ENCODE peak calls at places on chromosomes 4 and X, in nine cellular contexts. M, A, Q, E, G, T, W, V and J are unnamed samples.
A peak's percentile ranks its signal among the peaks of the same experiment; 100 is the strongest.

GRCh38 chrX:10509397-10509796 is 111.0 kb downstream of the MID1 start:
- DNase-seq in Q (no peak), T (no peak), M (no peak), G (no peak), W (no peak), V (no peak), A (no peak), E (no peak), J (no peak)

GRCh38 chr4:15336410-15337184 is 91.2 kb upstream of the C1QTNF7 start:
- DNase-seq in V (no peak), E (no peak), Q (no peak), T (no peak), W (no peak), G (no peak), A (no peak), M (no peak), J (no peak)

GRCh38 chr4:188002346-188002745 is 6.8 kb downstream of the ZFP42 start:
- DNase-seq in T (no peak), G (no peak), E (no peak), A (no peak), Q (no peak), M (no peak), V (no peak), W (no peak), J (no peak)

GRCh38 chr4:22689428-22689827 is 3.3 kb upstream of the GBA3 start:
- DNase-seq in A (no peak), W (no peak), V (no peak), T (no peak), Q (no peak), M (no peak), E (no peak), G (no peak), J (no peak)

GRCh38 chr4:16264798-16265197 is 38.5 kb upstream of the TAPT1 start:
- DNase-seq in Q (no peak), T (no peak), W (no peak), V (no peak), E (peak; percentile 51), M (no peak), G (peak; percentile 24), A (no peak), J (no peak)

GRCh38 chrX:10011991-10012390 is 44.8 kb downstream of the CLDN34 start:
- DNase-seq in T (no peak), E (no peak), A (no peak), W (no peak), M (no peak), Q (no peak), V (no peak), G (no peak), J (no peak)

GRCh38 chrX:73913580-73913979 is 350.6 kb downstream of the CHIC1 start:
- DNase-seq in E (no peak), W (no peak), Q (no peak), M (no peak), T (no peak), G (no peak), A (no peak), V (no peak), J (no peak)

GRCh38 chrX:70030242-70030823 is 19.4 kb downstream of the AWAT2 start:
- DNase-seq in G (peak; percentile 32), V (no peak), E (peak; percentile 62), Q (no peak), T (peak; percentile 31), M (no peak), W (peak; percentile 41), A (no peak), J (no peak)

GRCh38 chr4:128471576-128471975 is 184.0 kb upstream of the PGRMC2 start:
- DNase-seq in T (no peak), M (no peak), W (no peak), G (no peak), E (no peak), V (no peak), Q (no peak), A (no peak), J (no peak)

GRCh38 chr4:181517521-181517920 is 725.7 kb upstream of the TENM3 start:
- DNase-seq in E (no peak), G (no peak), M (no peak), A (no peak), W (no peak), V (no peak), Q (no peak), T (no peak), J (no peak)

DNA sequence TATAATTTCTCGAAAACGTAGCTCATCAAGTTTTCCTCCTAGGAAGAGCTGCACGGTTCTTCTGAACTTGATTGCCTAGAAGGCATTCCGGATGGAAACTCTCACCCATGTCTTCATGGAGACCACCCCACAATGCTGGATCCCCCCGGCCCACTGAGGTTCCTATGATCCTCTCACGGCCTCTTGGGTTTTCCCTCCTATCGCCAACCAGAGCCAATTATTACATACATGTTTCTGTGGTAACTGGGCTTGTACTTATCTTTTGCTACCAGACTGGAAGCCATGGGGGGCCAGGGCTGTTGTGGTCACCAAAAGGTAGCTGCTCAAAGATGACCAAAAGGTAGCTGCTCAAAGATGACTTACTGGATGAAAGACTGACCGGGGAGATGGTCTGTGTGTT is 131.5 kb downstream of the AFAP1 start:
- DNase-seq in W (no peak), T (no peak), Q (no peak), G (no peak), A (peak; percentile 17), E (no peak), V (no peak), M (no peak), J (no peak)
- H3K4me1 ChIP-seq in W (peaks cover 62% of the 10 kb centered on the region), T (peaks cover 5% of the 10 kb centered on the region), Q (peaks cover 14% of the 10 kb centered on the region), G (peaks cover 37% of the 10 kb centered on the region), A (peaks cover 24% of the 10 kb centered on the region), E (peaks cover 47% of the 10 kb centered on the region), V (peaks cover 84% of the 10 kb centered on the region), M (peaks cover 17% of the 10 kb centered on the region), J (no peaks in the 10 kb centered on the region)

GRCh38 chrX:41722220-41722619 is 1.8 kb upstream of the GPR82 start:
- DNase-seq in G (no peak), A (no peak), E (no peak), Q (no peak), T (no peak), M (no peak), V (no peak), W (no peak), J (no peak)
- H3K9me3 ChIP-seq in G (no peaks in the 10 kb centered on the region), A (no peaks in the 10 kb centered on the region), E (no peaks in the 10 kb centered on the region), Q (no peaks in the 10 kb centered on the region), T (no peaks in the 10 kb centered on the region), M (no peaks in the 10 kb centered on the region), V (no peaks in the 10 kb centered on the region), W (no peaks in the 10 kb centered on the region), J (no peaks in the 10 kb centered on the region)

GRCh38 chr4:2857349-2857927 is 13.8 kb downstream of the ADD1 start:
- DNase-seq in Q (no peak), V (no peak), W (no peak), A (no peak), M (no peak), E (no peak), G (no peak), T (no peak), J (no peak)
- H3K4me1 ChIP-seq in Q (peaks cover 31% of the 10 kb centered on the region), V (peaks cover 100% of the 10 kb centered on the region), W (peaks cover 95% of the 10 kb centered on the region), A (peaks cover 62% of the 10 kb centered on the region), M (peaks cover 67% of the 10 kb centered on the region), E (peaks cover 48% of the 10 kb centered on the region), G (peaks cover 84% of the 10 kb centered on the region), T (peaks cover 5% of the 10 kb centered on the region), J (peaks cover 68% of the 10 kb centered on the region)

GRCh38 chrX:71563921-71564320 is 14.3 kb upstream of the GCNA start:
- DNase-seq in M (no peak), E (no peak), Q (no peak), T (no peak), G (no peak), A (no peak), V (no peak), W (no peak), J (no peak)
- H3K9me3 ChIP-seq in M (no peaks in the 10 kb centered on the region), E (no peaks in the 10 kb centered on the region), Q (no peaks in the 10 kb centered on the region), T (no peaks in the 10 kb centered on the region), G (no peaks in the 10 kb centered on the region), A (no peaks in the 10 kb centered on the region), V (no peaks in the 10 kb centered on the region), W (no peaks in the 10 kb centered on the region), J (no peaks in the 10 kb centered on the region)

GRCh38 chr4:54061873-54062272 is 2.5 kb downstream of the CHIC2 start:
- DNase-seq in Q (no peak), V (no peak), G (no peak), E (no peak), M (no peak), A (no peak), W (no peak), T (no peak), J (no peak)
- H3K4me1 ChIP-seq in Q (peaks cover 4% of the 10 kb centered on the region), V (peaks cover 97% of the 10 kb centered on the region), G (peaks cover 59% of the 10 kb centered on the region), E (peaks cover 25% of the 10 kb centered on the region), M (peaks cover 24% of the 10 kb centered on the region), A (peaks cover 74% of the 10 kb centered on the region), W (peaks cover 70% of the 10 kb centered on the region), T (no peaks in the 10 kb centered on the region), J (peaks cover 62% of the 10 kb centered on the region)